ENCODE peak calls at places on chromosome 19, in seven cellular contexts. D is esophagus squamous epithelium, M is activated B cell treated with CpG ODN at 0.5 μM for 24 hours, J is heart right ventricle, A is Calu3, L is cardiac fibroblast, K is cardiac muscle cell. P is an unnamed sample.

GRCh38 chr19:6610934-6611370 is 20.0 kb upstream of the CD70 start:
- DNase-seq in D (no peak), M (no peak), J (no peak), A (no peak), L (peak), K (peak), P (no peak)

GRCh38 chr19:51364200-51365106 is 1.7 kb downstream of the ETFB start:
- DNase-seq in D (no peak), M (no peak), J (no peak), A (no peak), L (peak), K (no peak), P (no peak)

GRCh38 chr19:13001502-13002388 is 6.5 kb downstream of the NFIX start:
- DNase-seq in D (no peak), M (no peak), J (peak), A (no peak), L (peak), K (peak), P (no peak)

GRCh38 chr19:23817519-23817918 is 58.8 kb upstream of the ZNF681 start:
- DNase-seq in D (no peak), M (no peak), J (no peak), A (no peak), L (no peak), K (peak), P (no peak)

GRCh38 chr19:29641597-29641996 is 23.7 kb upstream of the PLEKHF1 start:
- DNase-seq in D (no peak), M (no peak), J (no peak), A (no peak), L (no peak), K (no peak), P (no peak)

GRCh38 chr19:44807652-44808462 is 1.0 kb upstream of the BCAM start:
- DNase-seq in D (no peak), M (no peak), J (peak), A (peak), L (peak), K (peak), P (peak)

GRCh38 chr19:18789883-18790565 is 1.1 kb downstream of the COMP start:
- DNase-seq in D (no peak), M (peak), J (no peak), A (no peak), L (peak), K (peak), P (no peak)

GRCh38 chr19:1410136-1410786 is 2.9 kb downstream of the DAZAP1 start:
- DNase-seq in D (no peak), M (no peak), J (no peak), A (no peak), L (peak), K (peak), P (no peak)

GRCh38 chr19:2529473-2529918 is 53.6 kb downstream of the GADD45B start:
- DNase-seq in D (no peak), M (no peak), J (no peak), A (peak), L (peak), K (peak), P (no peak)

GRCh38 chr19:29217591-29217990 is 4.6 kb upstream of the UQCRFS1 start:
- DNase-seq in D (no peak), M (no peak), J (no peak), A (no peak), L (no peak), K (no peak), P (no peak)

GRCh38 chr19:39087907-39088686 is 3.9 kb downstream of the ACP7 start:
- DNase-seq in D (no peak), M (no peak), J (no peak), A (no peak), L (no peak), K (no peak), P (no peak)

GRCh38 chr19:7540761-7541480 is 5.4 kb downstream of the PNPLA6 start:
- DNase-seq in D (no peak), M (no peak), J (no peak), A (no peak), L (peak), K (peak), P (no peak)

GRCh38 chr19:36652958-36653357 is 13.7 kb downstream of the ZNF461 start:
- DNase-seq in D (no peak), M (no peak), J (no peak), A (no peak), L (no peak), K (no peak), P (no peak)

GRCh38 chr19:58581227-58582141 is 8.3 kb upstream of the MZF1 start:
- DNase-seq in D (no peak), M (peak), J (peak), A (no peak), L (peak), K (peak), P (peak)

GRCh38 chr19:44752123-44752815 is 3.8 kb downstream of the BCL3 start:
- DNase-seq in D (no peak), M (no peak), J (no peak), A (no peak), L (no peak), K (no peak), P (no peak)

GRCh38 chr19:1423445-1424181 is 14.6 kb upstream of the RPS15 start:
- DNase-seq in D (no peak), M (no peak), J (no peak), A (no peak), L (no peak), K (no peak), P (no peak)

GRCh38 chr19:38308926-38309614 is 5.0 kb downstream of the C19orf33 start:
- DNase-seq in D (no peak), M (no peak), J (no peak), A (no peak), L (no peak), K (no peak), P (no peak)

GRCh38 chr19:1171755-1172352 is 2.2 kb downstream of the SBNO2 start:
- DNase-seq in D (no peak), M (no peak), J (no peak), A (no peak), L (peak), K (no peak), P (no peak)

GRCh38 chr19:7450243-7451223 is 38.3 kb downstream of the PEX11G start:
- DNase-seq in D (no peak), M (no peak), J (no peak), A (no peak), L (peak), K (peak), P (no peak)

GRCh38 chr19:42154471-42155323 is 22.5 kb upstream of the POU2F2 start:
- DNase-seq in D (no peak), M (no peak), J (no peak), A (peak), L (no peak), K (no peak), P (no peak)

GRCh38 chr19:33071887-33072286 is 7.2 kb upstream of the RHPN2 start:
- DNase-seq in D (no peak), M (no peak), J (no peak), A (no peak), L (no peak), K (no peak), P (no peak)

GRCh38 chr19:51354742-51355148 is 11.4 kb downstream of the ETFB start:
- DNase-seq in D (no peak), M (no peak), J (no peak), A (no peak), L (peak), K (peak), P (peak)

GRCh38 chr19:33273881-33274662 is 28.3 kb downstream of the CEBPA start:
- DNase-seq in D (no peak), M (no peak), J (peak), A (peak), L (peak), K (peak), P (no peak)

GRCh38 chr19:55391702-55392615 is 6.2 kb downstream of the RPL28 start:
- DNase-seq in D (no peak), M (no peak), J (no peak), A (no peak), L (no peak), K (no peak), P (no peak)

GRCh38 chr19:14375582-14376291 is 5.5 kb upstream of the ADGRE5 start:
- DNase-seq in D (no peak), M (no peak), J (peak), A (no peak), L (peak), K (peak), P (no peak)

GRCh38 chr19:30482956-30483355 is 110.8 kb downstream of the ZNF536 start:
- DNase-seq in D (no peak), M (no peak), J (no peak), A (no peak), L (no peak), K (no peak), P (no peak)

GRCh38 chr19:6611441-6611852 is 20.5 kb upstream of the CD70 start:
- DNase-seq in D (no peak), M (no peak), J (no peak), A (no peak), L (peak), K (peak), P (no peak)

GRCh38 chr19:2117215-2117960 is 20.7 kb downstream of the IZUMO4 start:
- DNase-seq in D (no peak), M (no peak), J (no peak), A (no peak), L (no peak), K (no peak), P (no peak)

GRCh38 chr19:46077815-46078167 is 37.0 kb upstream of the IGFL4 start:
- DNase-seq in D (no peak), M (no peak), J (no peak), A (no peak), L (no peak), K (no peak), P (no peak)
- TF ChIP-seq CTCF in D (no peak), M (no peak), J (no peak), A (peak), L (no peak), K (no peak), P (no peak)

GRCh38 chr19:15971217-15971616 is 22.4 kb downstream of the OR10H4 start:
- DNase-seq in D (no peak), M (no peak), J (no peak), A (no peak), L (no peak), K (no peak), P (no peak)
- TF ChIP-seq CTCF in D (peak), M (no peak), J (no peak), A (no peak), L (no peak), K (no peak), P (no peak)

GRCh38 chr19:5086725-5087439 is 118.0 kb downstream of the KDM4B start:
- DNase-seq in D (no peak), M (no peak), J (no peak), A (no peak), L (no peak), K (no peak), P (no peak)
- TF ChIP-seq CTCF in D (no peak), M (no peak), J (no peak), A (no peak), L (no peak), K (no peak), P (no peak)

GRCh38 chr19:48934837-48935236 is 1.3 kb downstream of the DHDH start:
- DNase-seq in D (no peak), M (no peak), J (no peak), A (no peak), L (no peak), K (no peak), P (no peak)
- TF ChIP-seq CTCF in D (no peak), M (no peak), J (no peak), A (no peak), L (no peak), K (no peak), P (no peak)

DNA sequence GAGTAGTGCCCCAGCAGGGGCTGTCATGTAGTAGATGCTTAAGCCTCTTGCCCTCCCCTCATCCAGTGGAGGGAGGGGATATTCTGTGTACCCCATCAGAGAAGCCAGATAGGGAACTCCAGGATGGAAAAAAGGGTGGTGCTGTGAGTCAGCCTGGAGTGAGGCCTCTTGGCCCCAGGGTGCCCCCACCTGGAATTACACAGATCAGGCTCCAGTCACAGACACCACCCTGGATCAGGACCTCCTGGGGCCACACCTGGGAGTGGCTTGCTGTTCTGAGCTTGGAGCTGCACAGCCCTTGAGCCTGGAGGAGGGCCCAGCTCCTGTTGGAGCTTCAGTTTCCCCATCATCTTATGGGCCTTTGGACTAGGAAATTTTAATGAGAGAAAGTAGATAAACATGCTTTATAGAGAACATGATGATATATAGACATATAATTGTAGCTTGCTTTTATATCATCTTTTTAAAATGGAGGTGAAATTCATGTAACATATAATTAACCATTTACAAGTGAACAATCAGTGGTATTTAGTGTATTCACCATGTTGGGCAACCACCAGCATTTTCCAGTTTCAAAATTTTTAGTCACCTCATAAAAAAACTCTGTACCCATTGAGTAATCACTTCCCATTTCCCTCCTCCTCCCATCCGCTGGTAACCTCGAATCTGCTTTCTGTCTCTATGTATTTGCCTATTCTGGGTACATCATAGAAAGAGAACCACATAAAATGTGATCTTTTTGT is 24.6 kb downstream of the CYP4F22 start:
- DNase-seq in D (no peak), M (no peak), J (no peak), A (no peak), L (no peak), K (peak), P (no peak)
- TF ChIP-seq CTCF in D (no peak), M (no peak), J (no peak), A (no peak), L (no peak), K (no peak), P (no peak)

DNA sequence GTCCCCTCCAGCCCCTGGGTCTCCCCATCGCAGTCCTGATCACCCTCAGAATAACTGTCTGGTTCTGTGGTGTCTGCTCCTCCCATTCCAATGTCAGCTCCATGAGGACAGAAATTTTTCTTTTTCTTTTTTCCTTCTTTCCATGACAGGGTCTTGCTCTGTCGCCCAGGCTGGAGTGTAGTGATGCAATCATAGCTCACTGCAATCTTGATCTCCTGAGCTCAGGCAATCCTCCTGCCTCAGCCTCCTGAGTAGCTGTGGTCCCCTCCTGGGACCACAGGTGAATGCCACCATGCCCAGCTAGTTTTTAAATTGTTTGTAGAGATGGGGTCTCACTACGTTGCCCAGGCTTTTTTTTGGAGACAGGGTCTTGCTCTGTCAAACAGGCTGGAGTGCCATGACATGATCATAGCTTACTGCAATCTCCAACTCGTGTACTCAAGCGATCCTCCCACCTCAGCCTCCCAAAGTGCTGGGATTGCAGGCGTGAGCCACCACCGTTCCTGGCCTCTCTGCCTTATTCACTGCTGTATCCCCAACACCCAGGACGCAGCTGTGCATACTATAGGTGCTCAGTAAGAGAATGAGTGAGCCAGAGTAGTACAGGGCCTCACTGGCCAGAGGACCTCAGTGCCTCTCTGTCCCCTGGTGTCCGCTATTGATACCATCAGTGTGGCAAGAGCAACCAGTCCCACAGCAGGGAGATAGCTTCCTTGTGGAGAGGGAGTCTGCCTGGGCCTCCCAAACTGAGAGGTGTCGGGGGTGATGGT is 5.2 kb upstream of the DOCK6 start:
- DNase-seq in D (no peak), M (no peak), J (no peak), A (no peak), L (no peak), K (no peak), P (no peak)
- TF ChIP-seq CTCF in D (no peak), M (no peak), J (no peak), A (no peak), L (no peak), K (no peak), P (no peak)

DNA sequence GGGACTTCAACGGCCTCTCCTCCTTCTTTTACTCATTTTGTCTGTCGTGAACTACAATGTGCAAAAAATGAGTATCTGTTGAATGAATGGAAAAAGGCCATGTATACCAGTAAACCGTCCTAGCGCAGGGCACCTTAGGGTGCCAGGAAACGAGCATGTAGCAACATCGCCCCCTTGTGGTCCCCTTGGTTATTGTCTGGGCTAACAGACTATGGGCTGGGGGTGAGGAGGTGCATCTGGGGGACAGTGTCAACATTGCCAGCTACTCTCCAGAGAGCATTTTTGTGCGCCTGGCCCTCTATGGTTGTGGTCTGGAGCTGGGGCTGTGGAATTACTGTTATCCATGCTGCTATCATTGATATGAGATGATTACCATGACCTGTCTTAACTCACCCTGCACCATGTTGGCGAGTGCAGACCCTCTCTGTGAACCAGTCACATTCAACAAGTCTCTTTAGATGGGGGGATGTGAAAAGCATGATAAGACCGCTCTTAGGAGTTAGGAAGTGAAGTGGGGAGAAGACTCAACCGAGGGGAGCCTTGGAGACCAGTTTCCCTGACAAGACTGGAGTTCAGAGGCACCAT is 22.8 kb upstream of the SIGLEC11 start:
- DNase-seq in D (no peak), M (peak), J (peak), A (peak), L (peak), K (peak), P (peak)
- TF ChIP-seq CTCF in D (peak), M (peak), J (peak), A (peak), L (peak), K (peak), P (peak)

DNA sequence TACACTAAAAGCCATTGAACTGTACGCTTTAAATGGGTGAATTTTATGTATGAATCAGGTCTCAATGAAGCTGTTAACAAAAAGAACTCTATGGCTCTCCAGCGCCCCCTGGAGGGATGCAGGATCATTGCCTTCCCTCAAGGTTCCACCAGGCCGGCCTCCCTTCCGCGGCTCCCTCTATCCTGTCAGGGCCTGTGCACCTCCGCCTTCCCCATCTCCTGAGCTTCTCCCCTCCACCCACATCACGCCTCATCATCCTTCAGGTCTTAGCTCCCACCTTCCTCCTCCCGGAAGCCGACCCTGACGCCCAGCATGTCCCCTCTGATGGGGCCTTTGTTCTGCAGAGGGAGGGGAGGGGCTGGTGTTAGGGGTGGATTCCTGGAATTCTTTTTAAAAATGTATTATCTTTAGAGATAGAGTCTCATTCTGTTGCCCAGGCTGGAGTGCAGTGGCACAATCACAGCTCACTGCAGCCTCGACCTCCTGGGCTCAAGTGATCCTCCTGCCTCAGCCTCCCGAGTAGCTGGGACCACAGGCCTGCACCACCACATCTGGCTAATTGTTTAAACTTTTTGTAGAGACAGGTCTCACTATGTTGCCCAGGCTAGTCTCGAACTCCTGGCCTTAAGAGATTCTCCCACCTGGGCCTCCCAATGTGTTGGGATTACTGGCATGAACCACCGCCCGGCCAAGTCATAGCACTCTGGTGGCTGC is 27.7 kb downstream of the MEIS3 start:
- DNase-seq in D (peak), M (peak), J (peak), A (peak), L (peak), K (peak), P (peak)
- TF ChIP-seq CTCF in D (peak), M (no peak), J (peak), A (peak), L (peak), K (peak), P (peak)

P was measured in neural crest cell.